ENCODE peak calls at places on chromosomes 3 and 15, in seven cellular contexts. Q is hepatocyte, U is PC-3, Z is PC-9, P is HCT116, S is SK-N-SH, Y is OCI-LY7. H is an unnamed sample. For H3K9me2, the result is how much of the 10 kb centered on the place peaks cover.

GRCh38 chr3:173529062-173529711 is 131.6 kb downstream of the NLGN1 start:
- DNase-seq in Q (peak), U (peak), Z (peak), P (peak), S (peak), Y (peak), H (peak)

GRCh38 chr15:55990516-55990915 is 2.9 kb downstream of the NEDD4 start:
- DNase-seq in Q (no peak), U (no peak), Z (no peak), P (no peak), S (no peak), Y (no peak), H (no peak)

GRCh38 chr15:69375151-69375790 is 38.9 kb upstream of the KIF23 start:
- DNase-seq in Q (no peak), U (no peak), Z (no peak), P (no peak), S (no peak), Y (no peak), H (no peak)

GRCh38 chr3:138941259-138941885 is 5.6 kb downstream of the FOXL2 start:
- DNase-seq in Q (peak), U (peak), Z (peak), P (peak), S (peak), Y (peak), H (peak)

GRCh38 chr3:187951452-187952190 is 202.3 kb upstream of the LPP start:
- DNase-seq in Q (no peak), U (no peak), Z (peak), P (no peak), S (no peak), Y (peak), H (no peak)

GRCh38 chr15:44222478-44222877 is 27.4 kb upstream of the FRMD5 start:
- DNase-seq in Q (no peak), U (no peak), Z (no peak), P (no peak), S (no peak), Y (no peak), H (no peak)

GRCh38 chr15:79673416-79674123 is 223.2 kb downstream of the MTHFS start:
- DNase-seq in Q (no peak), U (peak), Z (no peak), P (no peak), S (no peak), Y (no peak), H (peak)

GRCh38 chr3:108662141-108662738 is 72.7 kb downstream of the DZIP3 start:
- DNase-seq in Q (peak), U (peak), Z (peak), P (peak), S (peak), Y (peak), H (peak)

GRCh38 chr15:27410986-27411385 is 440.0 kb downstream of the GABRG3 start:
- DNase-seq in Q (no peak), U (peak), Z (no peak), P (no peak), S (no peak), Y (no peak), H (no peak)

GRCh38 chr15:58873267-58873666 is 60.2 kb downstream of the SLTM start:
- DNase-seq in Q (no peak), U (peak), Z (no peak), P (no peak), S (no peak), Y (no peak), H (no peak)

GRCh38 chr3:82132210-82133069 is 371.0 kb upstream of the GBE1 start:
- DNase-seq in Q (no peak), U (no peak), Z (no peak), P (no peak), S (no peak), Y (no peak), H (no peak)

GRCh38 chr3:168044049-168044448 is 51.7 kb downstream of the GOLIM4 start:
- DNase-seq in Q (no peak), U (no peak), Z (no peak), P (no peak), S (peak), Y (no peak), H (no peak)

GRCh38 chr3:141795719-141796435 is 32.7 kb downstream of the GRK7 start:
- DNase-seq in Q (no peak), U (no peak), Z (no peak), P (no peak), S (peak), Y (no peak), H (no peak)

GRCh38 chr3:127739347-127740135 is 66.8 kb downstream of the ABTB1 start:
- DNase-seq in Q (no peak), U (no peak), Z (no peak), P (no peak), S (no peak), Y (no peak), H (no peak)

GRCh38 chr3:23959147-23959900 is 14.2 kb downstream of the NR1D2 start:
- DNase-seq in Q (peak), U (peak), Z (peak), P (peak), S (no peak), Y (no peak), H (peak)

GRCh38 chr3:42518800-42519567 is 16.5 kb downstream of the VIPR1 start:
- DNase-seq in Q (no peak), U (no peak), Z (no peak), P (no peak), S (no peak), Y (peak), H (peak)

GRCh38 chr3:191290311-191291025 is 38.7 kb upstream of the CCDC50 start:
- DNase-seq in Q (no peak), U (no peak), Z (peak), P (no peak), S (no peak), Y (no peak), H (no peak)

GRCh38 chr15:90402230-90402629 is 14.2 kb downstream of the IQGAP1 start:
- DNase-seq in Q (peak), U (peak), Z (peak), P (peak), S (no peak), Y (no peak), H (no peak)

GRCh38 chr3:58487140-58487886 is 4.6 kb upstream of the KCTD6 start:
- DNase-seq in Q (no peak), U (peak), Z (no peak), P (peak), S (no peak), Y (no peak), H (no peak)

GRCh38 chr3:154310840-154311239 is 13.4 kb downstream of the DHX36 start:
- DNase-seq in Q (no peak), U (no peak), Z (no peak), P (no peak), S (no peak), Y (no peak), H (no peak)

GRCh38 chr15:45200799-45201556 is 13.2 kb upstream of the SHF start:
- DNase-seq in Q (peak), U (peak), Z (peak), P (peak), S (peak), Y (peak), H (peak)

GRCh38 chr15:44729394-44729913 is 6.9 kb upstream of the TRIM69 start:
- DNase-seq in Q (no peak), U (no peak), Z (no peak), P (no peak), S (no peak), Y (peak), H (peak)

GRCh38 chr3:172219750-172220149 is 180.4 kb downstream of the FNDC3B start:
- DNase-seq in Q (no peak), U (no peak), Z (no peak), P (no peak), S (no peak), Y (no peak), H (no peak)

GRCh38 chr15:85411992-85412538 is 31.7 kb downstream of the AKAP13 start:
- DNase-seq in Q (no peak), U (peak), Z (peak), P (no peak), S (no peak), Y (no peak), H (no peak)

GRCh38 chr3:13221491-13221890 is 148.3 kb upstream of the IQSEC1 start:
- DNase-seq in Q (no peak), U (no peak), Z (no peak), P (no peak), S (peak), Y (no peak), H (no peak)

GRCh38 chr3:155232605-155233004 is 60.9 kb downstream of the STRIT1 start:
- DNase-seq in Q (peak), U (peak), Z (peak), P (peak), S (peak), Y (peak), H (peak)

GRCh38 chr3:98172621-98173020 is 6.1 kb downstream of the OR5H15 start:
- DNase-seq in Q (no peak), U (peak), Z (no peak), P (no peak), S (no peak), Y (no peak), H (no peak)

GRCh38 chr15:57686657-57687056 is 19.9 kb upstream of the POLR2M start:
- DNase-seq in Q (no peak), U (no peak), Z (no peak), P (no peak), S (no peak), Y (no peak), H (no peak)

GRCh38 chr3:185176756-185177359 is 24.0 kb upstream of the C3orf70 start:
- DNase-seq in Q (peak), U (peak), Z (peak), P (peak), S (peak), Y (peak), H (peak)

GRCh38 chr15:39594056-39594763 is 13.3 kb downstream of the THBS1 start:
- DNase-seq in Q (no peak), U (peak), Z (no peak), P (no peak), S (no peak), Y (no peak), H (no peak)

GRCh38 chr15:45093622-45094357 is 20.2 kb downstream of the DUOX2 start:
- DNase-seq in Q (no peak), U (no peak), Z (no peak), P (no peak), S (no peak), Y (no peak), H (no peak)

GRCh38 chr15:72827216-72827615 is 43.7 kb upstream of the ADPGK start:
- DNase-seq in Q (no peak), U (no peak), Z (no peak), P (no peak), S (no peak), Y (no peak), H (no peak)

GRCh38 chr15:78929536-78930264 is 15.1 kb downstream of the CTSH start:
- DNase-seq in Q (no peak), U (peak), Z (peak), P (no peak), S (no peak), Y (no peak), H (no peak)

GRCh38 chr15:98155356-98155755 is 194.9 kb downstream of the ARRDC4 start:
- DNase-seq in Q (no peak), U (no peak), Z (no peak), P (no peak), S (no peak), Y (no peak), H (no peak)

GRCh38 chr15:101273534-101273933 is 3.8 kb downstream of the SELENOS start:
- DNase-seq in Q (no peak), U (no peak), Z (no peak), P (no peak), S (no peak), Y (no peak), H (no peak)

GRCh38 chr3:172289583-172289982 is 158.7 kb downstream of the GHSR start:
- DNase-seq in Q (no peak), U (no peak), Z (no peak), P (no peak), S (peak), Y (no peak), H (peak)

GRCh38 chr15:24865300-24865699 is 89.5 kb upstream of the SNRPN start:
- DNase-seq in Q (no peak), U (no peak), Z (no peak), P (no peak), S (no peak), Y (no peak), H (no peak)

GRCh38 chr3:122356402-122356801 is 26.6 kb downstream of the MIX23 start:
- DNase-seq in Q (peak), U (peak), Z (peak), P (peak), S (peak), Y (peak), H (peak)

GRCh38 chr3:169668957-169669681 is 5.6 kb upstream of the MECOM start:
- DNase-seq in Q (peak), U (peak), Z (peak), P (peak), S (peak), Y (no peak), H (peak)

DNA sequence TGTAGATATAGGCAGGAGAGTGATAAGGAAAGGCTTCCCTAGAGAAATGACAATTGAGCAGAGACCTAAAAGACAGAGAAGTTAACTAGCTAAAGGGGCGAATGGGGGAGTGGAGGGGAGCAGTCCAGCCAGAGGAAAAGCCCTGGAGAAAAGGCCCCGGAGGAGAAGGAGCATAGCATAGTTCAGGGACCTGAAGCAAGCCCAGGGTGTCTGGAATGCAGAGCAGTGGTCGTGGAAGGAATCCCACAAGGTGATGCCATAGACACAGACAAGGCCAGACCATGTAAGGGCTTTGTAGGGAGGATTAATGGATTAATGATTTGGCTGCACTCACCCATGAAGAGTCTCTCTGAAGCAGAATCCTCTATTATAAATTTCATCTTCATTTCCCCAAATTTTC is 45.8 kb upstream of the LRRN1 start:
- DNase-seq in Q (no peak), U (no peak), Z (no peak), P (no peak), S (no peak), Y (no peak), H (peak)
- H3K9me2 ChIP-seq in Q (under half), U (under half), Z (under half), P (under half), S (under half), Y (under half), H (under half)

DNA sequence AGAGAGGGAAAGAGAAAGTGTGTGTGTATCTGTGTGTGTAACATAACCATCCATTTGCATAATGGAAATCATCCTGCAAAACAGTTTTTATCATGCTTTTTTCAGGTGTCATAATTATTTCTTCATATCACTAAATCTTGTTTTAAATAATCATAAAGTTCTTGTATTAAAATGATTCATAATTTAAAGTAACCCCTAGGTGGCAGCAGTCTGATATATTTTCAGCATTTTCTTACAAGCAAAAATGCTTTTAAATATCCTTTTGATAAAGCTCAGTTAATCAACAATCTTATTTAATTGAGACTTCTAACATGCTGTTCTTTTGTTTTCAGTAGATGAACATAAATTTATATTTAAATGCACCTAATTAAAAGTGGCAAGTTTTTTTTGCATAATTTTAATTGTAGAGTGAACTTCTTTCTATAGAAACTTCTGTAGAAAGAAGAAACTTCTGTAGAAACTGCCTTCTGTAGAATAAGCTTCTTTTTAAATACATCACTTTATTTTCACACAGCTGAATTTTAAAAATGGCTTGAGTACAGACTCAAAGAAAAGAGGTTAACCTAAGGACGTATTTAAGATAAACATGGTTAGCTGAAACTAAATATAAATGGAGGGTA is 72.5 kb downstream of the OPA1 start:
- DNase-seq in Q (peak), U (peak), Z (peak), P (peak), S (peak), Y (peak), H (peak)
- TF ChIP-seq CTCF in Q (peak), U (peak), Z (peak), P (peak), S (peak), Y (peak), H (peak)

GRCh38 chr15:93246266-93247242 is 157.5 kb upstream of the RGMA start:
- DNase-seq in Q (no peak), U (no peak), Z (no peak), P (no peak), S (no peak), Y (no peak), H (no peak)
- H3K27ac ChIP-seq in Q (no peak), U (no peak), Z (no peak), P (no peak), S (no peak), Y (no peak), H (no peak)

DNA sequence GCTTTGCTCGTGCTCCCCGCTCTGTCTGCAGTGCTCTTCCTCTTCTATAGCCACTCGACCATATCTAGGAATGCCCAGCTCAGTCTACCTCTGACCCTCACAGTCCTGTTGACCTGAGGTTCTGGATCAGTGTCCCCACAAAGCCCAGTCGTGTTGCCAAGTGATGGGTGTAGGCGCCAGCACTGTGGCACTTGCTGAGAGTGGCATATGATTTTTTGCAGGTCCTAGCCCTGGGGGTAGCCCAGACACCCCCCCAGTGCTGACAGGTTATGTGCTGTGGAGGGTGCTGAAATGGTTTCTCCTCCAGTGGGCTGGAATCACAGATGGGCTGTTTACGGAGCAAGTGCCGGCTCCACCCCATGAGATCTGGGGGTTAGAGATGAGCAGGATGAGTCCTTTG is 32.5 kb downstream of the ACAD9 start:
- DNase-seq in Q (no peak), U (no peak), Z (no peak), P (no peak), S (no peak), Y (no peak), H (no peak)
- H3K9me2 ChIP-seq in Q (under half), U (under half), Z (under half), P (under half), S (under half), Y (under half), H (under half)

GRCh38 chr3:177359601-177360357 is 162.5 kb upstream of the TBL1XR1 start:
- DNase-seq in Q (peak), U (peak), Z (peak), P (peak), S (peak), Y (peak), H (peak)
- TF ChIP-seq CTCF in Q (no peak), U (no peak), Z (no peak), P (no peak), S (no peak), Y (peak), H (no peak)

GRCh38 chr15:48408337-48408736 is 77.1 kb downstream of the DUT start:
- DNase-seq in Q (no peak), U (no peak), Z (no peak), P (no peak), S (no peak), Y (no peak), H (no peak)

GRCh38 chr15:48406911-48407310 is 75.7 kb downstream of the DUT start:
- DNase-seq in Q (no peak), U (no peak), Z (no peak), P (no peak), S (no peak), Y (no peak), H (peak)

GRCh38 chr15:48406240-48406891 is 75.1 kb downstream of the DUT start:
- DNase-seq in Q (no peak), U (no peak), Z (no peak), P (no peak), S (no peak), Y (no peak), H (no peak)

GRCh38 chr15:48411971-48412591 is 80.9 kb downstream of the DUT start:
- DNase-seq in Q (no peak), U (no peak), Z (no peak), P (no peak), S (no peak), Y (no peak), H (no peak)

DNA sequence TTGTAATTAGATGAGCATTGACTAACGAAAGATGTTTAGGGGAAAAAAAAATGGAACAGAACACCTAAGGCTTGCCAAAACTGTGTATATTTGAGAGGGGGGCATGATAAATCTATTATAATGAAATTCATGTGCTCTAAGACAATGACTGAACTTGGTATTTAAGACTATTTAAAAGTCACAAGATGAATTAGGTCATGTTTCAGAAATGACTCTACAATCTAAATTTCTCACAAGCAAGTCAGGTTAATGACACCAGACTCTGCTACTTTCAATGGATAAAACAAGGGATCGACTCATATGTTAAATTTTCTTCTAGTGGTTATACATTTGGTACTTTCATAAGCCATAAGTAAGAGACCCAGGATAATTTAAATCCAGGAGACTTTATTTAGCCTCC is 78.4 kb downstream of the DUT start:
- DNase-seq in Q (no peak), U (no peak), Z (no peak), P (no peak), S (no peak), Y (no peak), H (no peak)
- H3K27ac ChIP-seq in Q (no peak), U (no peak), Z (no peak), P (no peak), S (peak), Y (no peak), H (no peak)

DNA sequence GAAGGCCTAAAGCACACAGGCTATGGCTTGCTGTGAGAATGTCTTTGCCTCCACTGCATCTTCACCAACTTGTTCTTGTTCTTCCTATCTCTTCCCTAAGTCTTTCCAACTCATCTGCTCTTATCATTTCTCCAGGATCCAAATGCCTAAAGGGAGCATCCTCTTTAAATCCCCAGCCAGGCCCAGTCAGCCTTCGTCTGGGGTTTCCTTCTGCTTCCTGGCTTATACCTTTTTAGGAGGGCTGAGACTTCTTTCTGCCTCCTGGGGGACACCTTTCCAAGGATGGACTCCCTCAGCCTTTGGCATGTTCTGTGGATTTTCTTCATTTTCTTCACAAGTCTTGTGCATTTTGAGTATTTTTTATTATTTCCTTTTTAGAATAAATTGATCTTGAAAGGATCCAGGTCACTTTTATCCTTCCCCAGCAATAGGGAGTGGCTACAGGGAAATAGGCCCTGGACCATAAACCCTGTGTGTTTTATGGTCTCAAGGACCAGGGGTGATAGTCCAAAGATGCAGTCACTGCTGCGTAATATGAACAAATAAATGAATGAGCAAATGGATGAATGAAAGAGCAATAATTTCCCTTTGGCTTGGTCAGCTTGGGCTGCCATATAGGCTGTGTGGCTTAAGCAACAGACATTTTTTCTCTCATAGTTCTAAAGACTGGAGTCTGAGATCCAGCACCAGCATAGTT is 122.1 kb upstream of the LRIG1 start:
- DNase-seq in Q (peak), U (no peak), Z (no peak), P (no peak), S (no peak), Y (no peak), H (no peak)
- H3K9me2 ChIP-seq in Q (under half), U (under half), Z (under half), P (under half), S (under half), Y (under half), H (under half)

GRCh38 chr3:22671848-22672247 is 531.3 kb upstream of the UBE2E2 start:
- DNase-seq in Q (no peak), U (peak), Z (no peak), P (no peak), S (no peak), Y (no peak), H (no peak)
- TF ChIP-seq CTCF in Q (no peak), U (peak), Z (no peak), P (no peak), S (peak), Y (peak), H (no peak)

H was measured in GM23338.